ENCODE peak calls at places on chromosomes 3 and 15, in ten cellular contexts. Q is stimulated activated CD8-positive, alpha-beta memory T cell treated with anti-CD3 and anti-CD28 coated beads, Interleukin-12 subunit alpha, Interleukin-12 subunit beta, amount 100 ng/mL, for 4 hours; M is T-helper 1 cell; C is left cardiac atrium; I is activated T-helper 1 cell treated with anti-CD3 and anti-CD28 coated beads, Interleukin-2, amount 50 U/mL, for 16 hours; F is transverse colon; O is activated gamma-delta T cell treated with anti-CD3 and anti-CD28 coated beads, Interleukin-2, amount 50 U/mL, for 16 hours; T is AG20443; W is neural progenitor cell; A is foreskin melanocyte. V is an unnamed sample.

GRCh38 chr3:192819001-192819569 is 91.7 kb upstream of the FGF12 start:
- DNase-seq in T (peak), A (no peak), C (peak), Q (no peak), F (no peak), I (no peak), M (no peak), W (no peak), O (no peak), V (peak)

GRCh38 chr15:68774521-68775293 is 46.0 kb downstream of the ANP32A start:
- DNase-seq in W (no peak), O (no peak), T (peak), M (no peak), F (no peak), Q (no peak), A (no peak), C (peak), I (no peak), V (peak)

GRCh38 chr15:93048759-93049161 is 40.3 kb downstream of the RGMA start:
- DNase-seq in I (no peak), A (no peak), O (no peak), T (peak), Q (no peak), C (no peak), F (peak), W (no peak), M (no peak), V (no peak)

GRCh38 chr15:76107169-76107568 is 47.4 kb downstream of the TMEM266 start:
- DNase-seq in C (no peak), T (no peak), W (no peak), A (no peak), F (no peak), Q (no peak), O (no peak), I (no peak), M (no peak), V (peak)

GRCh38 chr3:27044926-27045481 is 324.2 kb downstream of the NEK10 start:
- DNase-seq in W (no peak), O (no peak), A (peak), M (no peak), Q (no peak), C (no peak), F (no peak), I (no peak), T (no peak), V (no peak)

GRCh38 chr15:91561371-91562100 is 292.0 kb upstream of the SLCO3A1 start:
- DNase-seq in I (no peak), M (no peak), C (peak), F (no peak), Q (no peak), T (peak), A (peak), W (peak), O (no peak), V (peak)

GRCh38 chr3:129014793-129015345 is 13.8 kb downstream of the EFCC1 start:
- DNase-seq in A (no peak), C (no peak), F (no peak), I (no peak), O (no peak), W (no peak), T (no peak), M (no peak), Q (no peak), V (no peak)

GRCh38 chr3:193951859-193952258 is 184.1 kb upstream of the HES1 start:
- DNase-seq in I (no peak), Q (no peak), T (no peak), O (no peak), F (no peak), W (no peak), A (no peak), C (no peak), M (no peak), V (no peak)

GRCh38 chr3:54120657-54121403 is 1.5 kb upstream of the CACNA2D3 start:
- DNase-seq in A (no peak), O (no peak), Q (no peak), W (peak), I (no peak), F (no peak), C (no peak), M (no peak), T (peak), V (peak)

GRCh38 chr15:90571063-90571541 is 41.4 kb downstream of the CRTC3 start:
- DNase-seq in T (peak), F (peak), A (peak), Q (no peak), M (no peak), W (no peak), O (no peak), I (no peak), C (peak), V (peak)

GRCh38 chr15:78855746-78856145 is 16.9 kb upstream of the MORF4L1 start:
- DNase-seq in W (no peak), M (no peak), Q (no peak), O (no peak), A (no peak), T (no peak), C (no peak), F (no peak), I (no peak), V (peak)

GRCh38 chr3:136142592-136142991 is 53.5 kb downstream of the MSL2 start:
- DNase-seq in M (no peak), I (no peak), F (no peak), O (no peak), W (no peak), C (no peak), Q (no peak), T (peak), A (peak), V (peak)

GRCh38 chr15:64137226-64137833 is 14.2 kb upstream of the SNX22 start:
- DNase-seq in W (no peak), O (no peak), M (no peak), T (no peak), Q (no peak), A (no peak), F (no peak), C (no peak), I (no peak), V (no peak)

GRCh38 chr15:69288531-69289311 is 10.0 kb upstream of the PAQR5 start:
- DNase-seq in F (no peak), A (no peak), I (no peak), M (no peak), C (no peak), O (no peak), W (no peak), Q (no peak), T (no peak), V (no peak)

GRCh38 chr3:35422826-35423601 is 216.3 kb upstream of the ARPP21 start:
- DNase-seq in W (no peak), Q (no peak), I (no peak), A (no peak), T (no peak), M (no peak), O (no peak), C (no peak), F (no peak), V (no peak)

GRCh38 chr3:58047806-58048205 is 39.6 kb downstream of the FLNB start:
- DNase-seq in W (no peak), F (no peak), O (no peak), T (peak), A (no peak), Q (no peak), C (no peak), I (no peak), M (no peak), V (peak)

GRCh38 chr3:19348929-19349564 is 200.7 kb downstream of the KCNH8 start:
- DNase-seq in O (no peak), I (no peak), Q (no peak), A (peak), T (peak), M (no peak), C (no peak), F (no peak), W (peak), V (peak)

GRCh38 chr3:169769287-169770181 is at the start of gene ACTRT3:
- DNase-seq in A (peak), Q (peak), C (peak), I (peak), W (peak), T (peak), O (peak), M (peak), F (peak), V (peak)

GRCh38 chr15:65305144-65305758 is 774 bp downstream of the RNU5B-1 start:
- DNase-seq in I (no peak), A (no peak), T (no peak), Q (no peak), C (no peak), F (no peak), M (no peak), W (no peak), O (no peak), V (no peak)

GRCh38 chr3:43296565-43296964 is 10.2 kb downstream of the SNRK start:
- DNase-seq in Q (peak), F (peak), W (no peak), A (no peak), M (peak), T (peak), O (peak), I (peak), C (no peak), V (peak)